ENCODE peak calls at places on chromosomes 5 and 9, in ten cellular contexts. H is activated naive CD4-positive, alpha-beta T cell treated with Interleukin-2 at 50 U/mL for 16 hours; A is effector memory CD8-positive, alpha-beta T cell; K is amniotic stem cell; O is activated T-cell treated with anti-CD3 and anti-CD28 coated beads for 24 hours; G is hypothalamus; X is NCI-H460; R is HCEC 1CT; Z is NCI-H69; I is A549. D is an unnamed sample.
A peak's percentile ranks its signal among the peaks of the same experiment; 100 is the strongest.

GRCh38 chr5:76789991-76790571 is 28.7 kb upstream of the F2RL1 start:
- DNase-seq in Z (no peak), O (no peak), K (no peak), A (no peak), X (peak; percentile 86), R (peak; percentile 79), G (no peak), I (no peak), H (no peak), D (no peak)

GRCh38 chr9:115606851-115607250 is 488.9 kb upstream of the TNC start:
- DNase-seq in X (no peak), I (no peak), O (no peak), K (no peak), R (peak; percentile 62), A (no peak), H (no peak), G (no peak), Z (no peak), D (no peak)

GRCh38 chr9:82168585-82168984 is 180.0 kb downstream of the SPATA31D1 start:
- DNase-seq in R (no peak), H (no peak), G (no peak), I (no peak), K (no peak), O (no peak), A (no peak), X (no peak), Z (peak; percentile 52), D (no peak)

GRCh38 chr5:119332978-119333401 is 22.8 kb upstream of the TNFAIP8 start:
- DNase-seq in G (no peak), A (no peak), H (no peak), Z (no peak), R (no peak), I (no peak), O (no peak), K (no peak), X (no peak), D (no peak)

GRCh38 chr9:119026120-119026519 is 343.1 kb downstream of the BRINP1 start:
- DNase-seq in K (no peak), H (no peak), Z (peak; percentile 94), R (no peak), O (no peak), I (no peak), X (no peak), A (no peak), G (peak; percentile 69), D (peak; percentile 51)

GRCh38 chr9:120486347-120486746 is 93.6 kb downstream of the CDK5RAP2 start:
- DNase-seq in R (no peak), G (no peak), X (no peak), H (no peak), A (no peak), Z (peak; percentile 85), I (no peak), O (no peak), K (no peak), D (no peak)

GRCh38 chr9:127112056-127112455 is 10.4 kb downstream of the ANGPTL2 start:
- DNase-seq in O (no peak), X (no peak), I (no peak), R (no peak), H (no peak), Z (peak; percentile 92), K (no peak), A (no peak), G (no peak), D (peak; percentile 89)

GRCh38 chr5:126503602-126504104 is 80.4 kb downstream of the GRAMD2B start:
- DNase-seq in O (no peak), Z (no peak), R (peak; percentile 45), A (peak; percentile 38), K (no peak), H (no peak), G (no peak), I (no peak), X (no peak), D (no peak)

GRCh38 chr9:134476942-134477335 is 150.7 kb downstream of the RXRA start:
- DNase-seq in I (no peak), A (no peak), X (no peak), G (no peak), Z (no peak), H (no peak), R (no peak), K (no peak), O (no peak), D (no peak)

GRCh38 chr9:129432255-129432654 is 188.6 kb downstream of the C9orf50 start:
- DNase-seq in O (no peak), X (no peak), Z (peak; percentile 37), R (no peak), K (no peak), H (no peak), I (no peak), A (no peak), G (no peak), D (no peak)

GRCh38 chr5:33892419-33893151 is 795 bp upstream of the ADAMTS12 start:
- DNase-seq in O (no peak), R (peak; percentile 94), X (no peak), H (no peak), G (no peak), I (no peak), K (peak; percentile 67), Z (no peak), A (no peak), D (no peak)

GRCh38 chr9:22413884-22414283 is 32.7 kb upstream of the DMRTA1 start:
- DNase-seq in H (no peak), O (no peak), R (peak; percentile 87), A (no peak), X (no peak), I (no peak), K (no peak), G (no peak), Z (no peak), D (no peak)

GRCh38 chr5:150162142-150162513 is 4.5 kb upstream of the CDX1 start:
- DNase-seq in Z (no peak), H (no peak), G (no peak), K (no peak), A (no peak), X (no peak), I (no peak), R (no peak), O (no peak), D (no peak)

GRCh38 chr9:81264516-81264915 is 424.8 kb downstream of the TLE1 start:
- DNase-seq in Z (peak; percentile 25), I (no peak), K (no peak), A (no peak), G (no peak), H (no peak), O (no peak), X (no peak), R (peak; percentile 80), D (no peak)

GRCh38 chr5:66440202-66440680 is 156.0 kb upstream of the MAST4 start:
- DNase-seq in X (no peak), I (no peak), A (no peak), G (no peak), O (peak; percentile 14), R (peak; percentile 14), H (peak; percentile 2), K (no peak), Z (peak; percentile 48), D (no peak)

GRCh38 chr5:111262815-111263214 is 38.6 kb downstream of the CAMK4 start:
- DNase-seq in I (no peak), H (no peak), G (no peak), O (no peak), X (no peak), R (no peak), Z (no peak), K (no peak), A (no peak), D (no peak)

GRCh38 chr5:151280443-151280842 is 23.1 kb downstream of the SLC36A3 start:
- DNase-seq in H (no peak), A (no peak), G (no peak), K (no peak), I (no peak), Z (no peak), X (no peak), O (no peak), R (no peak), D (no peak)

GRCh38 chr9:136712690-136713554 is 550 bp downstream of the DIPK1B start:
- DNase-seq in O (no peak), X (no peak), H (no peak), I (no peak), A (no peak), K (no peak), R (no peak), G (no peak), Z (no peak), D (no peak)

GRCh38 chr5:76522103-76522942 is 100.9 kb downstream of the F2RL2 start:
- DNase-seq in H (no peak), I (no peak), G (no peak), O (no peak), K (no peak), A (no peak), Z (no peak), R (no peak), X (no peak), D (no peak)

GRCh38 chr9:129557192-129558036 is 63.5 kb downstream of the C9orf50 start:
- DNase-seq in O (no peak), G (no peak), H (no peak), R (no peak), I (peak; percentile 87), A (no peak), K (no peak), X (no peak), Z (peak; percentile 90), D (no peak)

GRCh38 chr9:36092509-36093215 is 43.9 kb upstream of the GLIPR2 start:
- DNase-seq in A (peak; percentile 22), H (peak; percentile 48), R (no peak), I (no peak), G (no peak), Z (no peak), O (peak; percentile 11), K (no peak), X (no peak), D (no peak)

GRCh38 chr9:15142903-15143534 is 164.0 kb downstream of the TTC39B start:
- DNase-seq in K (peak; percentile 38), I (peak; percentile 62), X (peak; percentile 27), Z (peak; percentile 80), H (no peak), O (no peak), G (no peak), R (peak; percentile 49), A (no peak), D (no peak)

GRCh38 chr5:16392718-16393117 is 72.9 kb downstream of the ZNF622 start:
- DNase-seq in H (no peak), O (no peak), R (no peak), Z (peak; percentile 31), I (no peak), G (no peak), A (no peak), K (no peak), X (no peak), D (no peak)

GRCh38 chr5:41929035-41929434 is 4.0 kb downstream of the FBXO4 start:
- DNase-seq in G (no peak), Z (no peak), H (no peak), I (no peak), A (no peak), K (no peak), X (no peak), R (no peak), O (no peak), D (no peak)

GRCh38 chr5:159987031-159987674 is 21.8 kb upstream of the TTC1 start:
- DNase-seq in G (peak; percentile 11), O (peak; percentile 59), R (peak; percentile 49), K (peak; percentile 47), X (peak; percentile 55), I (peak; percentile 86), A (peak; percentile 62), Z (peak; percentile 93), H (peak; percentile 78), D (peak; percentile 93)

GRCh38 chr5:177985430-177986040 is 10.5 kb downstream of the PROP1 start:
- DNase-seq in I (no peak), A (no peak), Z (no peak), R (no peak), X (no peak), K (no peak), O (no peak), H (no peak), G (no peak), D (no peak)

GRCh38 chr9:90979138-90979551 is 177.5 kb downstream of the SYK start:
- DNase-seq in H (no peak), Z (no peak), K (no peak), I (no peak), G (no peak), A (no peak), O (no peak), R (no peak), X (no peak), D (peak; percentile 70)

GRCh38 chr5:132259061-132259851 is 1.8 kb downstream of the PDLIM4 start:
- DNase-seq in Z (peak; percentile 53), O (no peak), I (no peak), X (no peak), H (peak; percentile 1), R (peak; percentile 93), K (peak; percentile 79), A (no peak), G (peak; percentile 43), D (peak; percentile 93)